ENCODE peak calls at places on chromosomes 16 and 17, in ten cellular contexts. Q, V, O, C, R, I, M, K, H and S are unnamed samples.

GRCh38 chr17:39701012-39701783 is 1.3 kb downstream of the ERBB2 start:
- DNase-seq in H (no peak), Q (no peak), O (no peak), M (no peak), I (no peak), C (no peak), K (peak), V (peak), R (no peak), S (no peak)

GRCh38 chr17:7293131-7293557 is 1.3 kb downstream of the YBX2 start:
- DNase-seq in C (no peak), K (peak), M (no peak), V (no peak), I (no peak), H (no peak), R (no peak), O (no peak), Q (no peak), S (no peak)

GRCh38 chr16:1707193-1707790 is 1.3 kb downstream of the MAPK8IP3 start:
- DNase-seq in C (no peak), R (no peak), I (no peak), V (peak), M (no peak), H (no peak), O (no peak), Q (no peak), K (no peak), S (no peak)

GRCh38 chr16:25606069-25606468 is 85.7 kb upstream of the HS3ST4 start:
- DNase-seq in Q (no peak), M (no peak), R (no peak), I (no peak), C (no peak), V (no peak), H (no peak), K (no peak), O (no peak), S (no peak)

GRCh38 chr16:79571065-79571697 is 29.4 kb downstream of the MAF start:
- DNase-seq in M (no peak), O (no peak), H (no peak), V (no peak), C (no peak), Q (no peak), K (no peak), R (no peak), I (no peak), S (no peak)

GRCh38 chr16:77273-77806 is 685 bp upstream of the MPG start:
- DNase-seq in H (no peak), M (peak), Q (peak), V (peak), O (no peak), C (peak), I (peak), R (peak), K (peak), S (peak)

GRCh38 chr16:3085868-3086595 is 13.1 kb downstream of the ZSCAN10 start:
- DNase-seq in Q (no peak), K (no peak), H (no peak), R (no peak), O (no peak), M (no peak), C (no peak), I (no peak), V (no peak), S (no peak)

GRCh38 chr16:82655315-82655714 is 28.5 kb downstream of the CDH13 start:
- DNase-seq in K (peak), C (no peak), H (peak), M (peak), Q (no peak), I (no peak), V (no peak), O (no peak), R (no peak), S (no peak)

GRCh38 chr17:49132699-49133364 is at the start of gene B4GALNT2:
- DNase-seq in C (no peak), K (peak), O (no peak), M (peak), I (no peak), V (peak), R (peak), Q (no peak), H (no peak), S (no peak)

GRCh38 chr17:4950757-4951204 is at the start of gene ENO3:
- DNase-seq in M (no peak), H (no peak), R (no peak), O (no peak), Q (peak), C (peak), K (no peak), V (no peak), I (peak), S (no peak)

GRCh38 chr17:65092262-65092661 is 35.7 kb upstream of the GNA13 start:
- DNase-seq in K (no peak), O (no peak), Q (no peak), V (no peak), I (no peak), C (no peak), M (no peak), H (no peak), R (no peak), S (no peak)

GRCh38 chr17:40322417-40323315 is 13.7 kb downstream of the RARA start:
- DNase-seq in K (no peak), V (peak), C (peak), M (peak), I (peak), R (no peak), Q (peak), H (no peak), O (no peak), S (peak)

GRCh38 chr17:31155208-31155810 is 60.5 kb downstream of the NF1 start:
- DNase-seq in R (no peak), Q (no peak), H (no peak), K (no peak), I (no peak), C (no peak), O (no peak), M (no peak), V (no peak), S (no peak)

GRCh38 chr17:31392856-31393748 is 1.6 kb downstream of the RAB11FIP4 start:
- DNase-seq in C (no peak), R (no peak), H (no peak), O (no peak), I (no peak), V (no peak), Q (no peak), M (no peak), K (peak), S (no peak)

GRCh38 chr17:74531231-74531761 is at the start of gene CD300LB:
- DNase-seq in V (no peak), C (no peak), K (peak), Q (no peak), R (no peak), I (no peak), M (no peak), O (no peak), H (no peak), S (no peak)

GRCh38 chr17:64679710-64680216 is 17.7 kb upstream of the SMURF2 start:
- DNase-seq in O (no peak), M (no peak), V (peak), Q (no peak), I (peak), R (no peak), H (peak), C (no peak), K (peak), S (no peak)

GRCh38 chr16:49194499-49195260 is 87.0 kb downstream of the CBLN1 start:
- DNase-seq in K (peak), M (no peak), V (no peak), Q (peak), O (no peak), I (peak), H (no peak), R (no peak), C (no peak), S (no peak)

GRCh38 chr16:88999457-89000206 is 22.6 kb upstream of the CBFA2T3 start:
- DNase-seq in H (no peak), K (no peak), M (peak), O (no peak), C (no peak), V (peak), R (no peak), Q (peak), I (no peak), S (no peak)

GRCh38 chr17:75610103-75610984 is 22.7 kb downstream of the MYO15B start:
- DNase-seq in H (no peak), O (no peak), I (no peak), K (no peak), V (no peak), R (no peak), C (no peak), Q (no peak), M (no peak), S (no peak)

GRCh38 chr16:59543641-59544040 is 809.5 kb upstream of the GOT2 start:
- DNase-seq in O (no peak), R (no peak), Q (no peak), C (no peak), I (no peak), V (no peak), K (no peak), H (peak), M (no peak), S (no peak)

GRCh38 chr16:85870159-85870558 is 28.8 kb upstream of the IRF8 start:
- DNase-seq in I (peak), R (no peak), C (no peak), M (no peak), K (peak), V (no peak), H (no peak), Q (no peak), O (no peak), S (no peak)

GRCh38 chr16:66516808-66517585 is 32.9 kb downstream of the TK2 start:
- DNase-seq in Q (peak), C (peak), O (peak), K (peak), I (peak), H (peak), R (peak), M (peak), V (peak), S (peak)

GRCh38 chr16:13896543-13897182 is 23.3 kb upstream of the ERCC4 start:
- DNase-seq in Q (peak), K (no peak), H (no peak), R (no peak), C (no peak), O (no peak), M (no peak), I (no peak), V (no peak), S (no peak)

GRCh38 chr17:74757502-74757901 is 9.1 kb downstream of the NHERF1 start:
- DNase-seq in C (no peak), I (peak), R (no peak), Q (peak), M (no peak), K (no peak), H (no peak), V (no peak), O (no peak), S (no peak)

GRCh38 chr17:44197980-44198720 is 1.5 kb downstream of the ATXN7L3 start:
- DNase-seq in H (no peak), M (peak), R (no peak), K (no peak), Q (no peak), V (no peak), I (no peak), C (no peak), O (no peak), S (peak)